ENCODE peak calls at places on chromosomes 16 and 17, in ten cellular contexts. S, I, Z, U, P, N, G, Y, E and F are unnamed samples.

GRCh38 chr16:57185446-57185944 is 344 bp downstream of the PSME3IP1 start:
- DNase-seq in S (no peak), I (peak), Z (peak), U (no peak), P (no peak), N (peak), G (no peak), Y (peak), E (peak), F (no peak)

GRCh38 chr16:85036398-85037049 is 8.9 kb downstream of the KIAA0513 start:
- DNase-seq in S (no peak), I (no peak), Z (no peak), U (no peak), P (no peak), N (no peak), G (no peak), Y (no peak), E (no peak), F (no peak)

GRCh38 chr16:87380875-87381274 is 2.7 kb downstream of the FBXO31 start:
- DNase-seq in S (no peak), I (peak), Z (no peak), U (no peak), P (no peak), N (peak), G (no peak), Y (no peak), E (no peak), F (no peak)

GRCh38 chr17:62778990-62779681 is 29.0 kb downstream of the MARCHF10 start:
- DNase-seq in S (peak), I (peak), Z (no peak), U (no peak), P (peak), N (peak), G (peak), Y (no peak), E (peak), F (peak)

GRCh38 chr16:69240336-69240735 is 53.4 kb downstream of the SNTB2 start:
- DNase-seq in S (no peak), I (peak), Z (no peak), U (no peak), P (no peak), N (peak), G (no peak), Y (no peak), E (no peak), F (no peak)

GRCh38 chr16:66116163-66116792 is 250.2 kb upstream of the CDH5 start:
- DNase-seq in S (no peak), I (peak), Z (no peak), U (no peak), P (no peak), N (peak), G (no peak), Y (no peak), E (peak), F (no peak)

GRCh38 chr16:75919664-75920063 is 193.4 kb upstream of the CPHXL start:
- DNase-seq in S (no peak), I (no peak), Z (no peak), U (no peak), P (no peak), N (peak), G (no peak), Y (no peak), E (no peak), F (no peak)

GRCh38 chr17:13484020-13484419 is 117.7 kb downstream of the HS3ST3A1 start:
- DNase-seq in S (no peak), I (peak), Z (no peak), U (no peak), P (no peak), N (no peak), G (no peak), Y (no peak), E (no peak), F (no peak)

GRCh38 chr17:74778960-74779359 is 2.8 kb upstream of the NAT9 start:
- DNase-seq in S (peak), I (peak), Z (no peak), U (no peak), P (no peak), N (peak), G (no peak), Y (no peak), E (peak), F (no peak)